ENCODE peak calls at places on chromosomes 12 and 14, in four cellular contexts. A is spleen, I is A549, Z is pancreas. U is an unnamed sample.
A peak's percentile ranks its signal among the peaks of the same experiment; 100 is the strongest.

GRCh38 chr12:79691299-79692248 is 810 bp upstream of the PAWR start:
- DNase-seq in Z (no peak), I (peak; percentile 56), A (no peak), U (no peak)

GRCh38 chr12:82817368-82817767 is 130.7 kb downstream of the TMTC2 start:
- DNase-seq in I (no peak), A (no peak), Z (no peak), U (no peak)

GRCh38 chr14:102805454-102805891 is 28.2 kb downstream of the TRAF3 start:
- DNase-seq in Z (no peak), I (no peak), A (no peak), U (no peak)

GRCh38 chr12:92717202-92717601 is 14.4 kb downstream of the PLEKHG7 start:
- DNase-seq in A (no peak), I (no peak), Z (no peak), U (no peak)

GRCh38 chr14:44529026-44529425 is 21.9 kb upstream of the FSCB start:
- DNase-seq in A (no peak), I (no peak), Z (no peak), U (no peak)

GRCh38 chr14:46573518-46573917 is 78.1 kb downstream of the RPL10L start:
- DNase-seq in Z (no peak), A (no peak), I (no peak), U (no peak)

GRCh38 chr12:51949342-51950030 is 2.0 kb upstream of the ACVR1B start:
- DNase-seq in Z (no peak), A (no peak), I (no peak), U (no peak)

GRCh38 chr14:63460594-63461132 is 82.5 kb downstream of the PPP2R5E start:
- DNase-seq in I (no peak), Z (no peak), A (no peak), U (no peak)

GRCh38 chr14:76770521-76771431 is 9.5 kb downstream of the VASH1 start:
- DNase-seq in Z (no peak), A (peak; percentile 56), I (no peak), U (no peak)

GRCh38 chr12:81468206-81468605 is 290.9 kb downstream of the PPFIA2 start:
- DNase-seq in I (no peak), A (no peak), Z (no peak), U (no peak)

GRCh38 chr12:180445-180844 is 33.5 kb downstream of the SLC6A12 start:
- DNase-seq in A (no peak), Z (no peak), I (no peak), U (no peak)

GRCh38 chr12:67355428-67356385 is 86.5 kb downstream of the CAND1 start:
- DNase-seq in Z (peak; percentile 20), I (no peak), A (no peak), U (peak; percentile 19)

GRCh38 chr14:104378636-104379225 is 200.8 kb upstream of the C14orf180 start:
- DNase-seq in I (no peak), Z (no peak), A (no peak), U (no peak)

GRCh38 chr12:82852529-82852928 is 165.8 kb downstream of the TMTC2 start:
- DNase-seq in A (no peak), I (no peak), Z (no peak), U (no peak)

GRCh38 chr14:76056128-76056527 is 70.6 kb downstream of the IFT43 start:
- DNase-seq in Z (no peak), I (peak; percentile 20), A (no peak), U (no peak)

GRCh38 chr12:34599530-34600513 is 577.5 kb downstream of the ALG10 start:
- DNase-seq in A (peak; percentile 20), Z (no peak), I (no peak), U (no peak)

GRCh38 chr14:80275208-80275850 is 64.0 kb upstream of the DIO2 start:
- DNase-seq in A (no peak), Z (no peak), I (no peak), U (no peak)

GRCh38 chr14:75968461-75968860 is 13.3 kb downstream of the TGFB3 start:
- DNase-seq in Z (no peak), A (no peak), I (no peak), U (no peak)

GRCh38 chr12:88408828-88409227 is 171.4 kb downstream of the KITLG start:
- DNase-seq in Z (no peak), A (no peak), I (no peak), U (no peak)

GRCh38 chr12:95590775-95591174 is 39.5 kb upstream of the USP44 start:
- DNase-seq in A (no peak), Z (no peak), I (no peak), U (no peak)

GRCh38 chr12:132520421-132521199 is 30.7 kb downstream of the FBRSL1 start:
- DNase-seq in A (no peak), I (no peak), Z (no peak), U (peak; percentile 67)

GRCh38 chr12:12451063-12451462 is 94.2 kb downstream of the BORCS5 start:
- DNase-seq in A (no peak), I (no peak), Z (no peak), U (no peak)

GRCh38 chr12:12449533-12450025 is 92.7 kb downstream of the BORCS5 start:
- DNase-seq in Z (peak; percentile 79), A (no peak), I (peak; percentile 38), U (no peak)

GRCh38 chr12:12452326-12452725 is 95.4 kb downstream of the BORCS5 start:
- DNase-seq in I (no peak), A (no peak), Z (no peak), U (no peak)

GRCh38 chr12:12447837-12448236 is 91.0 kb downstream of the BORCS5 start:
- DNase-seq in A (no peak), I (no peak), Z (no peak), U (no peak)

GRCh38 chr12:12450043-12450451 is 93.2 kb downstream of the BORCS5 start:
- DNase-seq in A (no peak), Z (no peak), I (no peak), U (no peak)
- H3K4me3 ChIP-seq in A (no peak overlapping the region), Z (no peak overlapping the region), I (no peak overlapping the region), U (no peak overlapping the region)

GRCh38 chr14:74531467-74531866 is 37.9 kb downstream of the ISCA2 start:
- DNase-seq in A (no peak), Z (no peak), I (peak; percentile 44), U (no peak)
- TF ChIP-seq CTCF in A (no peak), Z (no peak), I (no peak), U (peak; percentile 9)

GRCh38 chr14:100535287-100536131 is 51.7 kb downstream of the BEGAIN start:
- DNase-seq in A (peak; percentile 52), Z (no peak), I (no peak), U (no peak)
- H3K4me1 ChIP-seq in A (peaks cover 17% of the 10 kb centered on the region), Z (peaks cover 39% of the 10 kb centered on the region), I (no peaks in the 10 kb centered on the region), U (peaks cover 18% of the 10 kb centered on the region)

GRCh38 chr14:72801841-72802587 is 91.9 kb downstream of the DPF3 start:
- DNase-seq in Z (no peak), A (no peak), I (no peak), U (no peak)

GRCh38 chr14:72801381-72801812 is 92.5 kb downstream of the DPF3 start:
- DNase-seq in Z (no peak), I (peak; percentile 36), A (no peak), U (no peak)

GRCh38 chr14:72800848-72801370 is 93.0 kb downstream of the DPF3 start:
- DNase-seq in A (no peak), Z (no peak), I (no peak), U (no peak)

GRCh38 chr14:72802588-72802946 is 91.3 kb downstream of the DPF3 start:
- DNase-seq in I (no peak), A (no peak), Z (no peak), U (no peak)

DNA sequence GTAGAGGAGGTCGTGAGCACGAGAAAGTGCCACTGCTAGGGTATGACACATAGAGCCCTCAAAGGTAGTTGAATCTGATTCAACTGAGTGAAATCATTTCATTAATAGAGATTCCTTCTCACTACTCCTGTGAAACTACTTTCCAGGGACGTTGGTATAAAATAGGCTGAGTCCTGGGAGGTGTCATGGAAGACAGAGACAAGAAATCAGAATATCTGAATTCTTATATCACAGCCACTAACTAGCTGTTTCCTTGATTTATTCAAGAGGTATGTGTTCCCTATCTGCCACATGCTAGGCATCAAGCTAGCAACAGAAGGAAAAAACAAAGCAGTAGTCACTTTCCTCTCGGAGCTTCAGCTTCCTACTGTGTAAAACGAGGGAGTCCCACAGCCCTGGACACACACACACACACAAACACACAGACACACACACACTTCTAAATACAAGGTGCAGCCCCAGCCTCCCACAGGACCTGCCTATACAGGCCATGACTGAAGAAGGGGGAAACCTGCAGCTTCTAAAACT is 89.2 kb downstream of the DPF3 start:
- DNase-seq in I (no peak), Z (no peak), A (no peak), U (no peak)
- H3K4me3 ChIP-seq in I (no peak overlapping the region), Z (no peak overlapping the region), A (no peak overlapping the region), U (no peak overlapping the region)

DNA sequence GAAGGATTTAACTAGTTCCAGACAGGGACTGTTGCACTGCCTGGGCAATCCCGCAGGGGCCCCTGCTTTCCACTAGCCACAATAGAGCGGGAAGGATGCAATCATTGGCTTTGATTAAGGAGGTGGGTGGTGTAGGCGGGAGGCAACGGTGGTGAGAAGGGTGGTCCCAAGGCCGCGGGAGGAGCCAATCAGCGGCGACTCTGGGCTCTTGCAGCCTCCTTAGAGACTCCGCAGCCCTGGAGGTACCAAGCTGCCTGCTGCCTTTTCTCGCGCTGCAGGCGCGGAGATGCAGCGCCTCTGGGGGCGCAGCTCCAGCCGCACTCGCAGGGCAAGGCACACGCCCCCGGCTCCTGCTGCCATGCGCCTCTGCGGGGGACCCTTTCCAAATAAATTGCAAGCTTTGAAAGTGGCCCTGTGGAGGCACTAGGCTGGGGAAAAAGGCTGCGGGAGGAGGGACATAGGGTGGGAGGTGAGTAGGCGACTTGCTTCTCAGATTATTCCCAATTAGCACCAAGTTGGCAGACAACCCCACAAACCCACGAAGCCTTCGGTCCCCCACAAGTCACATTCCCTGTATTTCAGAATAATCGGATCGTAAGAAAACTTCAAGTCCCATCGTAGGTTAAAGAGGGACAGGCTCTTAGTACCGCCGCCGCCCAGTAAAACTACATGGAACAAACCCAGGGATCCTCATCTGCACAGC is 860 bp upstream of the KCNA1 start:
- DNase-seq in A (no peak), Z (no peak), I (no peak), U (no peak)
- TF ChIP-seq CTCF in A (no peak), Z (no peak), I (no peak), U (no peak)

DNA sequence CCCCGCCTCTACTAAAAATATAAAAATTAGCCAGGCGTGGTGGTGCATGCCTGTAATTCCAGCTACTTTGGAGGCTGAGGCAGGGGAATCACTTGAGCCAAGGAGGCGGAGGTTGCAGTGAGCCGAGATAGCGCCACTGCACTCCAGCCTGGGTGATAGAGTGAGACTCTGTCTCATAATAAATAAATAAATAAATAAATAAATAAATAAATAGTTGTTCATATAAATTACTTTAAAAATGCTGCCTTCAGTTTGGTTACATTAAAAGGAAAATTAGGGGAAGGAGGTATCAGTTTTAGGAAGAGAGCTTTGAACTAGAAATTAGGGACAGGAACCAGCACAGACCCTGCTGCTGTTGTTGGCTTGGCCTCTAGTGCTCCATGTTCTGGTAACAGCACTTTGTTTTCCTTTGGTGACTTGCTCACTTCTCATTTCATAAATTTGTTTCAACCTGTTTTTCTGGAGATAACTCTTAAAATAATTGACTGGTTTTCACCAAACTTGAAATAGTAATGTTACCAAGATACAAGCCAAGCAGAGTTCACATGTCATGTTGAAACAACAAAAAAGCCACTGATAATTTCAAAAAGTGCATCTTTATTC is 22.9 kb upstream of the PTPRB start:
- DNase-seq in A (no peak), I (no peak), Z (no peak), U (no peak)
- H3K4me1 ChIP-seq in A (no peaks in the 10 kb centered on the region), I (peaks cover 14% of the 10 kb centered on the region), Z (no peaks in the 10 kb centered on the region), U (peaks cover 7% of the 10 kb centered on the region)